ENCODE peak calls at places on chromosomes 12 and 14, in nine cellular contexts. Y is ACHN; C is SHP77; W is NCI-H1092 treated with DMSO at 0.1 percent for 48 hours; S is colonic mucosa; I is glomerular endothelial cell; X is stimulated activated CD4-positive, alpha-beta T cell treated with anti-CD3 and anti-CD28 coated beads, Interleukin-15, amount 100 ng/mL, for 48 hours; H is activated T-cell treated with anti-CD3 and anti-CD28 coated beads for 48 hours; N is neuronal stem cell. Z is an unnamed sample.

GRCh38 chr12:38099686-38100085 is 216.9 kb upstream of the ALG10B start:
- DNase-seq in Y (no peak), C (no peak), W (no peak), S (no peak), I (no peak), X (no peak), H (no peak), N (no peak), Z (peak)

GRCh38 chr12:132327351-132328171 is 1.8 kb downstream of the GALNT9 start:
- DNase-seq in Y (peak), C (no peak), W (no peak), S (peak), I (peak), X (peak), H (peak), N (no peak), Z (peak)

GRCh38 chr12:68786929-68787328 is 21.0 kb upstream of the MDM2 start:
- DNase-seq in Y (peak), C (no peak), W (no peak), S (no peak), I (no peak), X (no peak), H (no peak), N (no peak), Z (no peak)

GRCh38 chr12:46089414-46090162 is 99.2 kb upstream of the SCAF11 start:
- DNase-seq in Y (no peak), C (no peak), W (no peak), S (no peak), I (no peak), X (no peak), H (no peak), N (no peak), Z (no peak)

GRCh38 chr14:75299064-75299463 is 20.4 kb downstream of the FOS start:
- DNase-seq in Y (no peak), C (no peak), W (no peak), S (no peak), I (no peak), X (no peak), H (no peak), N (no peak), Z (no peak)

GRCh38 chr14:57970175-57970574 is 104.3 kb upstream of the SLC35F4 start:
- DNase-seq in Y (no peak), C (no peak), W (no peak), S (no peak), I (no peak), X (no peak), H (no peak), N (no peak), Z (no peak)

GRCh38 chr14:77043177-77043983 is 14.9 kb upstream of the IRF2BPL start:
- DNase-seq in Y (no peak), C (no peak), W (no peak), S (no peak), I (no peak), X (no peak), H (no peak), N (no peak), Z (no peak)

GRCh38 chr14:64707661-64708060 is 3.4 kb downstream of the PLEKHG3 start:
- DNase-seq in Y (peak), C (no peak), W (no peak), S (no peak), I (no peak), X (no peak), H (no peak), N (no peak), Z (peak)

GRCh38 chr14:70901218-70901772 is 6.0 kb upstream of the PCNX1 start:
- DNase-seq in Y (no peak), C (no peak), W (no peak), S (no peak), I (no peak), X (no peak), H (no peak), N (no peak), Z (no peak)

GRCh38 chr14:69137456-69138188 is 15.3 kb downstream of the DCAF5 start:
- DNase-seq in Y (no peak), C (no peak), W (no peak), S (no peak), I (no peak), X (no peak), H (no peak), N (no peak), Z (no peak)

GRCh38 chr12:56758728-56759269 is 4.3 kb upstream of the HSD17B6 start:
- DNase-seq in Y (no peak), C (no peak), W (no peak), S (no peak), I (no peak), X (no peak), H (no peak), N (no peak), Z (no peak)

GRCh38 chr14:69711065-69711464 is 55.9 kb upstream of the SRSF5 start:
- DNase-seq in Y (no peak), C (peak), W (peak), S (peak), I (no peak), X (no peak), H (no peak), N (no peak), Z (no peak)

GRCh38 chr14:58749066-58749669 is 111.4 kb downstream of the DACT1 start:
- DNase-seq in Y (peak), C (peak), W (no peak), S (peak), I (peak), X (peak), H (peak), N (no peak), Z (no peak)

GRCh38 chr14:73503648-73504047 is 12.9 kb downstream of the RIOX1 start:
- DNase-seq in Y (no peak), C (no peak), W (no peak), S (no peak), I (no peak), X (no peak), H (no peak), N (no peak), Z (no peak)

GRCh38 chr14:34692348-34692747 is 22.0 kb downstream of the CFL2 start:
- DNase-seq in Y (no peak), C (no peak), W (no peak), S (no peak), I (no peak), X (no peak), H (no peak), N (no peak), Z (no peak)